ENCODE peak calls at places on chromosomes 4 and X, in ten cellular contexts. S, I, A, J, Q, K, C, X, V and L are unnamed samples.

GRCh38 chr4:700587-701264 is 4.9 kb upstream of the PCGF3 start:
- DNase-seq in S (no peak), I (no peak), A (no peak), J (no peak), Q (no peak), K (no peak), C (no peak), X (no peak), V (no peak), L (no peak)

GRCh38 chr4:304987-305680 is at the start of gene ZNF732:
- DNase-seq in S (peak; percentile 10), I (no peak), A (peak; percentile 89), J (peak; percentile 75), Q (no peak), K (peak; percentile 69), C (no peak), X (no peak), V (no peak), L (no peak)

GRCh38 chrX:119503484-119503861 is 35.2 kb downstream of the SLC25A5 start:
- DNase-seq in S (no peak), I (no peak), A (peak; percentile 87), J (peak; percentile 79), Q (no peak), K (peak; percentile 82), C (no peak), X (peak; percentile 54), V (no peak), L (no peak)

GRCh38 chrX:2500681-2501151 is at the start of the genes DHRSX and ZBED1:
- DNase-seq in S (peak; percentile 67), I (no peak), A (peak; percentile 20), J (peak; percentile 80), Q (peak; percentile 89), K (peak; percentile 60), C (peak; percentile 28), X (peak; percentile 8), V (no peak), L (peak; percentile 58)

GRCh38 chr4:61201562-61202099 is 1.5 kb downstream of the ADGRL3 start:
- DNase-seq in S (no peak), I (no peak), A (peak; percentile 40), J (peak; percentile 5), Q (peak; percentile 8), K (peak; percentile 3), C (no peak), X (no peak), V (peak; percentile 46), L (no peak)

GRCh38 chr4:47530801-47531200 is 45.7 kb downstream of the ATP10D start:
- DNase-seq in S (no peak), I (no peak), A (no peak), J (no peak), Q (no peak), K (no peak), C (no peak), X (no peak), V (no peak), L (no peak)

GRCh38 chr4:143207555-143207954 is 22.8 kb downstream of the USP38 start:
- DNase-seq in S (no peak), I (no peak), A (peak; percentile 40), J (no peak), Q (no peak), K (no peak), C (peak; percentile 49), X (peak; percentile 18), V (no peak), L (no peak)

GRCh38 chr4:38803833-38804653 is 548 bp downstream of the TLR1 start:
- DNase-seq in S (peak; percentile 35), I (no peak), A (peak; percentile 69), J (no peak), Q (peak; percentile 57), K (no peak), C (no peak), X (no peak), V (no peak), L (peak; percentile 20)

GRCh38 chr4:173528378-173529321 is 1.4 kb downstream of the HAND2 start:
- DNase-seq in S (no peak), I (no peak), A (no peak), J (peak; percentile 5), Q (no peak), K (peak; percentile 34), C (no peak), X (no peak), V (no peak), L (no peak)

GRCh38 chrX:44770111-44770510 is 73.7 kb upstream of the DUSP21 start:
- DNase-seq in S (no peak), I (no peak), A (peak; percentile 10), J (no peak), Q (no peak), K (no peak), C (no peak), X (no peak), V (no peak), L (no peak)

GRCh38 chr4:83716874-83717273 is 181.0 kb downstream of the GPAT3 start:
- DNase-seq in S (no peak), I (no peak), A (peak; percentile 70), J (no peak), Q (no peak), K (no peak), C (no peak), X (no peak), V (no peak), L (no peak)

GRCh38 chr4:97924341-97924958 is 218.8 kb downstream of the STPG2 start:
- DNase-seq in S (no peak), I (no peak), A (no peak), J (no peak), Q (no peak), K (no peak), C (no peak), X (no peak), V (no peak), L (no peak)

GRCh38 chr4:105036991-105037390 is 109.7 kb upstream of the TET2 start:
- DNase-seq in S (no peak), I (no peak), A (no peak), J (no peak), Q (no peak), K (no peak), C (no peak), X (no peak), V (no peak), L (no peak)

GRCh38 chr4:154691229-154691628 is 52.6 kb upstream of the LRAT start:
- DNase-seq in S (no peak), I (no peak), A (no peak), J (no peak), Q (no peak), K (no peak), C (no peak), X (no peak), V (no peak), L (no peak)

GRCh38 chrX:45479835-45480422 is 279.3 kb upstream of the DIPK2B start:
- DNase-seq in S (no peak), I (no peak), A (peak; percentile 92), J (peak; percentile 28), Q (no peak), K (peak; percentile 34), C (peak; percentile 73), X (peak; percentile 66), V (no peak), L (no peak)

GRCh38 chr4:57544811-57545654 is 434.8 kb upstream of the IGFBP7 start:
- DNase-seq in S (no peak), I (no peak), A (no peak), J (no peak), Q (no peak), K (no peak), C (no peak), X (no peak), V (no peak), L (no peak)

GRCh38 chrX:15854080-15854655 is 445 bp downstream of the AP1S2 start:
- DNase-seq in S (peak; percentile 56), I (no peak), A (peak; percentile 39), J (peak; percentile 46), Q (peak; percentile 62), K (peak; percentile 26), C (peak; percentile 67), X (peak; percentile 23), V (peak; percentile 40), L (peak; percentile 36)

GRCh38 chr4:106585920-106586349 is 217.4 kb upstream of the GIMD1 start:
- DNase-seq in S (no peak), I (no peak), A (peak; percentile 27), J (no peak), Q (no peak), K (no peak), C (no peak), X (no peak), V (no peak), L (no peak)

GRCh38 chr4:141311805-141312204 is 91.1 kb downstream of the ZNF330 start:
- DNase-seq in S (no peak), I (no peak), A (no peak), J (no peak), Q (no peak), K (no peak), C (no peak), X (no peak), V (no peak), L (no peak)

GRCh38 chr4:87239821-87240220 is 19.4 kb upstream of the KLHL8 start:
- DNase-seq in S (no peak), I (no peak), A (no peak), J (no peak), Q (no peak), K (no peak), C (no peak), X (peak; percentile 3), V (no peak), L (no peak)

GRCh38 chrX:132958086-132958703 is at the start of gene HS6ST2:
- DNase-seq in S (no peak), I (no peak), A (peak; percentile 39), J (no peak), Q (no peak), K (no peak), C (no peak), X (no peak), V (no peak), L (no peak)

GRCh38 chr4:88115587-88115986 is 42.9 kb downstream of the ABCG2 start:
- DNase-seq in S (no peak), I (no peak), A (no peak), J (no peak), Q (no peak), K (no peak), C (no peak), X (no peak), V (no peak), L (no peak)